ENCODE peak calls at places on chromosomes 1 and 21, in six cellular contexts. X, I, R, E, T and U are unnamed samples.
A peak's percentile ranks its signal among the peaks of the same experiment; 100 is the strongest.

GRCh38 chr21:19508442-19508841 is 1104.9 kb upstream of the TMPRSS15 start:
- DNase-seq in X (no peak), I (no peak), R (no peak), E (no peak), T (no peak), U (no peak)

GRCh38 chr1:175000697-175001187 is 995 bp downstream of the CACYBP start:
- DNase-seq in X (no peak), I (peak; percentile 49), R (no peak), E (no peak), T (no peak), U (no peak)

GRCh38 chr1:32199717-32200072 is 700 bp upstream of the CCDC28B start:
- DNase-seq in X (no peak), I (no peak), R (peak; percentile 77), E (no peak), T (no peak), U (no peak)

GRCh38 chr1:164466429-164466828 is 92.6 kb upstream of the PBX1 start:
- DNase-seq in X (no peak), I (peak; percentile 18), R (no peak), E (no peak), T (no peak), U (no peak)

GRCh38 chr1:109912873-109913272 is 2.2 kb downstream of the CSF1 start:
- DNase-seq in X (no peak), I (no peak), R (no peak), E (no peak), T (peak; percentile 43), U (no peak)

GRCh38 chr21:46056450-46056903 is 41.4 kb upstream of the COL6A2 start:
- DNase-seq in X (no peak), I (no peak), R (peak; percentile 60), E (no peak), T (peak; percentile 48), U (no peak)

GRCh38 chr1:154483941-154484803 is 17.8 kb upstream of the TDRD10 start:
- DNase-seq in X (no peak), I (peak; percentile 73), R (no peak), E (no peak), T (no peak), U (no peak)

GRCh38 chr1:22285545-22286396 is 142.9 kb upstream of the WNT4 start:
- DNase-seq in X (no peak), I (no peak), R (no peak), E (no peak), T (no peak), U (no peak)

GRCh38 chr1:19621274-19621950 is 22.7 kb upstream of the NBL1 start:
- DNase-seq in X (no peak), I (no peak), R (no peak), E (no peak), T (no peak), U (no peak)

GRCh38 chr21:20253261-20253660 is 744.9 kb upstream of the NCAM2 start:
- DNase-seq in X (no peak), I (no peak), R (no peak), E (no peak), T (no peak), U (no peak)

GRCh38 chr1:223831755-223832636 is 13.8 kb downstream of the TP53BP2 start:
- DNase-seq in X (peak; percentile 61), I (peak; percentile 30), R (no peak), E (no peak), T (no peak), U (no peak)

GRCh38 chr1:200252526-200252925 is 157.3 kb downstream of the ZNF281 start:
- DNase-seq in X (no peak), I (no peak), R (no peak), E (no peak), T (no peak), U (no peak)

GRCh38 chr1:42784946-42785693 is at the start of gene TMEM269:
- DNase-seq in X (no peak), I (no peak), R (peak; percentile 40), E (no peak), T (no peak), U (peak; percentile 6)

GRCh38 chr1:75724472-75725022 is at the start of gene ACADM:
- DNase-seq in X (peak; percentile 77), I (peak; percentile 78), R (peak; percentile 93), E (peak; percentile 70), T (peak; percentile 95), U (peak; percentile 75)

GRCh38 chr1:201999625-202000238 is 10.7 kb upstream of the ELF3 start:
- DNase-seq in X (peak; percentile 49), I (peak; percentile 76), R (no peak), E (no peak), T (peak; percentile 79), U (peak; percentile 52)